ENCODE peak calls at places on chromosome X, in five cellular contexts. F, K, M, N and E are unnamed samples.

GRCh38 chrX:153768311-153769157 is 4.5 kb downstream of the PLXNB3 start:
- DNase-seq in M (no peak), N (peak), K (no peak), F (no peak), E (no peak)

GRCh38 chrX:111444881-111445280 is 32.9 kb upstream of the DCX start:
- DNase-seq in M (no peak), K (no peak), N (no peak), F (no peak), E (peak)

GRCh38 chrX:53445977-53446376 is 11.8 kb upstream of the HSD17B10 start:
- DNase-seq in K (peak), N (peak), M (no peak), F (peak), E (peak)

GRCh38 chrX:129696463-129697155 is 41.9 kb upstream of the APLN start:
- DNase-seq in N (no peak), M (no peak), F (no peak), K (no peak), E (no peak)

GRCh38 chrX:103629295-103630170 is 758 bp downstream of the TCEAL1 start:
- DNase-seq in M (peak), N (peak), K (peak), F (peak), E (peak)

GRCh38 chrX:49003696-49004095 is 1.6 kb upstream of the GRIPAP1 start:
- DNase-seq in F (no peak), K (no peak), M (no peak), N (no peak), E (no peak)

GRCh38 chrX:150455220-150455618 is 92.1 kb downstream of the MAMLD1 start:
- DNase-seq in M (no peak), K (no peak), F (peak), N (no peak), E (peak)

GRCh38 chrX:34918856-34919255 is 23.7 kb upstream of the FAM47B start:
- DNase-seq in K (peak), F (peak), M (peak), N (no peak), E (peak)

GRCh38 chrX:46572295-46572936 is 1.1 kb upstream of the CHST7 start:
- DNase-seq in F (no peak), N (no peak), K (no peak), M (no peak), E (no peak)

GRCh38 chrX:53631156-53631555 is 55.4 kb downstream of the HUWE1 start:
- DNase-seq in F (peak), K (no peak), N (no peak), M (no peak), E (no peak)

GRCh38 chrX:13428055-13428786 is 108.4 kb upstream of the ATXN3L start:
- DNase-seq in M (no peak), F (peak), K (no peak), N (no peak), E (peak)